ENCODE peak calls at places on chromosome 16, in ten cellular contexts. One of them, this sample, is unnamed.

GRCh38 chr16:72814226-72814625 is 233.7 kb downstream of the ZFHX3 start:
- DNase-seq in NB4: no peak
- DNase-seq in esophagus squamous epithelium: no peak
- DNase-seq in heart left ventricle: no peak
- DNase-seq in A549: no peak
- DNase-seq in right lobe of liver: no peak
- DNase-seq in body of pancreas: no peak
- DNase-seq in stomach: no peak
- DNase-seq in esophagus muscularis mucosa: no peak
- DNase-seq in uterus: no peak
- DNase-seq in this sample: no peak

GRCh38 chr16:1002399-1003161 is 21.0 kb downstream of the SOX8 start:
- DNase-seq in NB4: peak
- DNase-seq in esophagus squamous epithelium: no peak
- DNase-seq in heart left ventricle: no peak
- DNase-seq in A549: peak
- DNase-seq in right lobe of liver: no peak
- DNase-seq in body of pancreas: no peak
- DNase-seq in stomach: peak
- DNase-seq in esophagus muscularis mucosa: no peak
- DNase-seq in uterus: no peak
- DNase-seq in this sample: peak

GRCh38 chr16:64147941-64148340 is 973.9 kb downstream of the CDH11 start:
- DNase-seq in NB4: no peak
- DNase-seq in esophagus squamous epithelium: no peak
- DNase-seq in heart left ventricle: no peak
- DNase-seq in A549: no peak
- DNase-seq in right lobe of liver: no peak
- DNase-seq in body of pancreas: no peak
- DNase-seq in stomach: no peak
- DNase-seq in esophagus muscularis mucosa: no peak
- DNase-seq in uterus: no peak
- DNase-seq in this sample: no peak

GRCh38 chr16:68607443-68607842 is 37.7 kb upstream of the CDH3 start:
- DNase-seq in NB4: peak
- DNase-seq in esophagus squamous epithelium: no peak
- DNase-seq in heart left ventricle: no peak
- DNase-seq in A549: no peak
- DNase-seq in right lobe of liver: no peak
- DNase-seq in body of pancreas: no peak
- DNase-seq in stomach: no peak
- DNase-seq in esophagus muscularis mucosa: no peak
- DNase-seq in uterus: no peak
- DNase-seq in this sample: no peak

GRCh38 chr16:85473326-85473725 is 139.8 kb upstream of the GSE1 start:
- DNase-seq in NB4: no peak
- DNase-seq in esophagus squamous epithelium: no peak
- DNase-seq in heart left ventricle: no peak
- DNase-seq in A549: no peak
- DNase-seq in right lobe of liver: no peak
- DNase-seq in body of pancreas: no peak
- DNase-seq in stomach: no peak
- DNase-seq in esophagus muscularis mucosa: no peak
- DNase-seq in uterus: no peak
- DNase-seq in this sample: no peak

GRCh38 chr16:51527349-51527748 is 376.3 kb upstream of the SALL1 start:
- DNase-seq in NB4: no peak
- DNase-seq in esophagus squamous epithelium: no peak
- DNase-seq in heart left ventricle: no peak
- DNase-seq in A549: no peak
- DNase-seq in right lobe of liver: no peak
- DNase-seq in body of pancreas: no peak
- DNase-seq in stomach: no peak
- DNase-seq in esophagus muscularis mucosa: peak
- DNase-seq in uterus: no peak
- DNase-seq in this sample: no peak

GRCh38 chr16:20300312-20301097 is 26.8 kb downstream of the GP2 start:
- DNase-seq in NB4: peak
- DNase-seq in esophagus squamous epithelium: no peak
- DNase-seq in heart left ventricle: no peak
- DNase-seq in A549: peak
- DNase-seq in right lobe of liver: peak
- DNase-seq in body of pancreas: peak
- DNase-seq in stomach: peak
- DNase-seq in esophagus muscularis mucosa: no peak
- DNase-seq in uterus: no peak
- DNase-seq in this sample: no peak

GRCh38 chr16:49700928-49701685 is 154.8 kb downstream of the ZNF423 start:
- DNase-seq in NB4: no peak
- DNase-seq in esophagus squamous epithelium: no peak
- DNase-seq in heart left ventricle: no peak
- DNase-seq in A549: no peak
- DNase-seq in right lobe of liver: no peak
- DNase-seq in body of pancreas: no peak
- DNase-seq in stomach: no peak
- DNase-seq in esophagus muscularis mucosa: no peak
- DNase-seq in uterus: no peak
- DNase-seq in this sample: no peak

GRCh38 chr16:79661578-79661977 is 61.0 kb upstream of the MAF start:
- DNase-seq in NB4: no peak
- DNase-seq in esophagus squamous epithelium: no peak
- DNase-seq in heart left ventricle: no peak
- DNase-seq in A549: no peak
- DNase-seq in right lobe of liver: peak
- DNase-seq in body of pancreas: no peak
- DNase-seq in stomach: no peak
- DNase-seq in esophagus muscularis mucosa: no peak
- DNase-seq in uterus: no peak
- DNase-seq in this sample: no peak

GRCh38 chr16:75065149-75065807 is 51.3 kb downstream of the LDHD start:
- DNase-seq in NB4: peak
- DNase-seq in esophagus squamous epithelium: no peak
- DNase-seq in heart left ventricle: no peak
- DNase-seq in A549: no peak
- DNase-seq in right lobe of liver: no peak
- DNase-seq in body of pancreas: no peak
- DNase-seq in stomach: no peak
- DNase-seq in esophagus muscularis mucosa: no peak
- DNase-seq in uterus: no peak
- DNase-seq in this sample: no peak

GRCh38 chr16:75064403-75065148 is 52.0 kb downstream of the LDHD start:
- DNase-seq in NB4: peak
- DNase-seq in esophagus squamous epithelium: no peak
- DNase-seq in heart left ventricle: no peak
- DNase-seq in A549: no peak
- DNase-seq in right lobe of liver: peak
- DNase-seq in body of pancreas: no peak
- DNase-seq in stomach: peak
- DNase-seq in esophagus muscularis mucosa: no peak
- DNase-seq in uterus: no peak
- DNase-seq in this sample: no peak

GRCh38 chr16:75062135-75062943 is 54.2 kb downstream of the LDHD start:
- DNase-seq in NB4: no peak
- DNase-seq in esophagus squamous epithelium: no peak
- DNase-seq in heart left ventricle: peak
- DNase-seq in A549: no peak
- DNase-seq in right lobe of liver: peak
- DNase-seq in body of pancreas: peak
- DNase-seq in stomach: peak
- DNase-seq in esophagus muscularis mucosa: no peak
- DNase-seq in uterus: peak
- DNase-seq in this sample: no peak

GRCh38 chr16:75062944-75063444 is 53.6 kb downstream of the LDHD start:
- DNase-seq in NB4: peak
- DNase-seq in esophagus squamous epithelium: no peak
- DNase-seq in heart left ventricle: no peak
- DNase-seq in A549: no peak
- DNase-seq in right lobe of liver: no peak
- DNase-seq in body of pancreas: no peak
- DNase-seq in stomach: no peak
- DNase-seq in esophagus muscularis mucosa: no peak
- DNase-seq in uterus: no peak
- DNase-seq in this sample: no peak

DNA sequence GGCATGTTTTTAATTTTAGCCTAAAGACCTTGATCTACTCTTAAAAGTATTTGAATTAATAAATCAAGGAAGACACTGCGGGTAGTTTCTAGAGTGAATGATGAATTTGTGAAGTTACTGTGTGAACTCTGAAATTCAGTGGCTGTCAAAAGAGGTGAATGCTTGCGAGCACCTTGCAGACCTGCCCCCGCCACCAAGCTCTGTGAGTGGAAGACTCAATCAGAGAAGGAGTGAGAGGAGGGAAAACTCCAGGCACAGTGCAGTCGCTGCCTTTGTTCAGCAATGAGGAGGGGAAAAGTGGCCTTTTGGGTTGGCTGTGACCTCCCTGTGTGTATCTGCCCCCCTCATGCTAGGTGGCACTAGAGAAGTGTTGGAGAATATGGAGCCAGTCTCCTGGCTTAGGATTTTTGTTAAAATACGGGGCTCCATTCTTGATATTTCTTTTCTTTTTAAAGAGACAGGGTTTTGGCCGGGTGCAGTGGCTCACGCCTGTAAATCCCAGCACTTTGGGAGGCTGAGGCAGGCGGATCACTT is 53.0 kb downstream of the LDHD start:
- DNase-seq in NB4: peak
- DNase-seq in esophagus squamous epithelium: no peak
- DNase-seq in heart left ventricle: no peak
- DNase-seq in A549: no peak
- DNase-seq in right lobe of liver: no peak
- DNase-seq in body of pancreas: no peak
- DNase-seq in stomach: no peak
- DNase-seq in esophagus muscularis mucosa: no peak
- DNase-seq in uterus: no peak
- DNase-seq in this sample: no peak
- H3K4me3 ChIP-seq in NB4: no peak
- H3K4me3 ChIP-seq in esophagus squamous epithelium: no peak
- H3K4me3 ChIP-seq in heart left ventricle: no peak
- H3K4me3 ChIP-seq in A549: no peak
- H3K4me3 ChIP-seq in right lobe of liver: no peak
- H3K4me3 ChIP-seq in body of pancreas: no peak
- H3K4me3 ChIP-seq in stomach: no peak
- H3K4me3 ChIP-seq in esophagus muscularis mucosa: no peak
- H3K4me3 ChIP-seq in uterus: no peak
- H3K4me3 ChIP-seq in this sample: no peak

DNA sequence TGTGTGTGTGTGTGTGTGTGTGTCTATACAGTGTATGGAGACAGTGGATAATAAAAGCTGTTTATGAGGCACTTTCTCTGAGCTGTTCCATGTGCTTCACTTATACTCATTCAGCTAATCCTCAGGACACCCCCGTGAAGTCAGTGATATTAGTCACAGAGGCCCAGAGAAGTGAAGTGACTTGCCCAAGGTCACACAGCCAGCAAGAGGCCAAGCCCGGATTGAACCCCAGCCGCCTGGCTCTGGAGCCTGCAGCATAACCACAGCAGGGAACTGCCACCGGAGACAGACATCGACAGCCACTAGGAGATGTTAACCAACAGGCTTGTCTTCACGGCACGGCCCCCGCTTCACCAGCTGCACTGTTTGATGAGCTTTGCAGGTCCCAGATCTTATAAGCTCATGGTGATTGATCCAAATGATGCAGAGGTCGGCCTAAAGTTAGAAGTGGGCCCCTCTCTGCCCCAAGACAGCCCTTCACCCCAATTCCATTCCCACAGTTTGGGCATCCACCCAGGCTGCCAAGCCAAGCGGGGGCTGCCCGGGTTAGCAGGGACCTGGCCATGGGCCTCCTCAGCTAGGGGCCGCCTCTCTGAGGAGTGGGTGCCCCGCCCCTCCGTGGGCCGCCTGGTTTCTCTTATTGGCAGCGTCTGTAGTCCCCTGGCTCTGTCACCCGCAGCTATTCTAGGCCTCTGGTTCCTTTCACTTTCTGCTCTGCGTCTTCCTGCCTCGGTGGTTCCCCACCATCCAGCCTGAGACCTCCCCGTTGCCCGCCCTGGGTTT is 30.9 kb downstream of the SOCS1 start:
- DNase-seq in NB4: peak
- DNase-seq in esophagus squamous epithelium: peak
- DNase-seq in heart left ventricle: no peak
- DNase-seq in A549: no peak
- DNase-seq in right lobe of liver: no peak
- DNase-seq in body of pancreas: no peak
- DNase-seq in stomach: peak
- DNase-seq in esophagus muscularis mucosa: no peak
- DNase-seq in uterus: peak
- DNase-seq in this sample: no peak
- TF ChIP-seq POLR2A in NB4: no peak
- TF ChIP-seq POLR2A in esophagus squamous epithelium: no peak
- TF ChIP-seq POLR2A in heart left ventricle: no peak
- TF ChIP-seq POLR2A in A549: no peak
- TF ChIP-seq POLR2A in right lobe of liver: no peak
- TF ChIP-seq POLR2A in body of pancreas: no peak
- TF ChIP-seq POLR2A in stomach: no peak
- TF ChIP-seq POLR2A in esophagus muscularis mucosa: no peak
- TF ChIP-seq POLR2A in uterus: no peak
- TF ChIP-seq POLR2A in this sample: no peak

DNA sequence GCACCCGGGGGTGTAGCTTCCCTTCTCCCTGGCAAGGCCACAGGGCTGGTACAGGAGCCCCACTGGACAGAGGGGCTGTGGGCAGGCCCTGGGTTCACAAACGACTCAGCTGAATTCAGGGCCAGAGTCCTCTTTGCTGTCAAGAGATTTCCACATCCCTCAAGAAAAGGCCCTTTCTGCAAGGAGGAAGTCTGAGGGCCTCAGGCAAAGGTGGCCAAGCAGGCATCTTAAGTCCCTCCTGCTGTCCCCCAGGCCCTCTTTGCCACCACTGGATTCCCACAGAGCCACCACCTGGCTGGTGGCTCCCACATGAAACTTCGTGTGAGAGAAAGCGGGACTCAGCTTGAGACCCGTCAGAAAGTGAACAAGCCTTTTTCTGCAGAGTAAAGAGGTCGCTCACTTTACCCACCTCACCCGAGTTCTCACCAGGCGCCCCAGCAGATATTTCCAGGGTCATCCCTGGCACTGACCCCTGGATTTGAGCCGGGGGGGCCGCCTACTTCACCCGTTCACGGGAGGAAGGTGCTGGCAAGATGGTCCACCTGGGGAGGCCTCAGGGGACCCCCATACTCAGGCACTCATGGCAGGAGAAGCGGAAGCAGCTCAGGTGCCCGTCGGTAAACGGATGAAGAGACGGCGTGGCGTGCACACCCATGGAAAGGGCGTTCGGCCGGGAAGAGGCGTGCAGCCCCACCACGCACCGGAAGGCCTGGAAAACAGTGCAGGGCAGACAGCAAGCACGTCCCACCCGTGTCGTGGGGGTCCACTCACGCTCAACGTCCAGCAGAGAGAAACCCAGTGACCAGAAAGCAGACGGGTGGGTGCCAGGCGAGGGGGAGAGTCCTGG is 3.6 kb downstream of the RNF166 start:
- DNase-seq in NB4: peak
- DNase-seq in esophagus squamous epithelium: no peak
- DNase-seq in heart left ventricle: no peak
- DNase-seq in A549: no peak
- DNase-seq in right lobe of liver: no peak
- DNase-seq in body of pancreas: no peak
- DNase-seq in stomach: no peak
- DNase-seq in esophagus muscularis mucosa: no peak
- DNase-seq in uterus: no peak
- DNase-seq in this sample: no peak
- H3K4me3 ChIP-seq in NB4: peak
- H3K4me3 ChIP-seq in esophagus squamous epithelium: no peak
- H3K4me3 ChIP-seq in heart left ventricle: peak
- H3K4me3 ChIP-seq in A549: no peak
- H3K4me3 ChIP-seq in right lobe of liver: peak
- H3K4me3 ChIP-seq in body of pancreas: no peak
- H3K4me3 ChIP-seq in stomach: peak
- H3K4me3 ChIP-seq in esophagus muscularis mucosa: no peak
- H3K4me3 ChIP-seq in uterus: no peak
- H3K4me3 ChIP-seq in this sample: no peak

GRCh38 chr16:67393111-67393789 is at the start of gene TPPP3:
- DNase-seq in NB4: no peak
- DNase-seq in esophagus squamous epithelium: no peak
- DNase-seq in heart left ventricle: peak
- DNase-seq in A549: peak
- DNase-seq in right lobe of liver: peak
- DNase-seq in body of pancreas: peak
- DNase-seq in stomach: peak
- DNase-seq in esophagus muscularis mucosa: no peak
- DNase-seq in uterus: peak
- DNase-seq in this sample: peak
- TF ChIP-seq POLR2A in NB4: no peak
- TF ChIP-seq POLR2A in esophagus squamous epithelium: peak
- TF ChIP-seq POLR2A in heart left ventricle: no peak
- TF ChIP-seq POLR2A in A549: peak
- TF ChIP-seq POLR2A in right lobe of liver: no peak
- TF ChIP-seq POLR2A in body of pancreas: peak
- TF ChIP-seq POLR2A in stomach: no peak
- TF ChIP-seq POLR2A in esophagus muscularis mucosa: no peak
- TF ChIP-seq POLR2A in uterus: peak
- TF ChIP-seq POLR2A in this sample: no peak